ENCODE peak calls at places on chromosomes 5 and 9, in six cellular contexts. G is T-cell; L is brain microvascular endothelial cell; T is midbrain; P is stimulated activated CD8-positive, alpha-beta memory T cell treated with anti-CD3 and anti-CD28 coated beads, Interleukin-7, amount 100 ng/mL, for 1 hour; I is left lung. A is an unnamed sample.
A peak's percentile ranks its signal among the peaks of the same experiment; 100 is the strongest.

GRCh38 chr9:98869866-98870265 is 62.4 kb downstream of the GALNT12 start:
- DNase-seq in G (no peak), L (no peak), T (no peak), P (no peak), I (no peak), A (no peak)

GRCh38 chr5:58773744-58774441 is 191.0 kb downstream of the RAB3C start:
- DNase-seq in G (no peak), L (no peak), T (peak; percentile 43), P (no peak), I (no peak), A (no peak)

GRCh38 chr5:122967625-122968024 is 68.9 kb downstream of the PPIC start:
- DNase-seq in G (no peak), L (no peak), T (no peak), P (no peak), I (no peak), A (no peak)

GRCh38 chr9:93132287-93132927 is 1.6 kb downstream of the NINJ1 start:
- DNase-seq in G (no peak), L (no peak), T (peak; percentile 52), P (no peak), I (peak; percentile 79), A (no peak)

GRCh38 chr5:168324864-168325615 is 33.6 kb downstream of the WWC1 start:
- DNase-seq in G (no peak), L (no peak), T (no peak), P (no peak), I (no peak), A (no peak)

GRCh38 chr9:134187110-134187531 is 22.8 kb upstream of the RNU6ATAC start:
- DNase-seq in G (no peak), L (no peak), T (no peak), P (no peak), I (peak; percentile 29), A (no peak)

GRCh38 chr5:81316581-81316980 is 15.2 kb downstream of the ZCCHC9 start:
- DNase-seq in G (no peak), L (no peak), T (no peak), P (no peak), I (no peak), A (no peak)

GRCh38 chr9:112841261-112841660 is 49.4 kb downstream of the SLC46A2 start:
- DNase-seq in G (no peak), L (no peak), T (peak; percentile 48), P (no peak), I (no peak), A (no peak)

GRCh38 chr9:16112116-16112515 is 559.3 kb downstream of the CCDC171 start:
- DNase-seq in G (no peak), L (no peak), T (no peak), P (no peak), I (no peak), A (no peak)

GRCh38 chr9:132210472-132211145 is 48.8 kb downstream of the NTNG2 start:
- DNase-seq in G (no peak), L (no peak), T (no peak), P (no peak), I (no peak), A (no peak)

A was measured in NCI-H1417 treated with DMSO at 0.1 percent for 48 hours.